ENCODE peak calls at places on chromosomes 16 and 17, in five cellular contexts. One of them, this sample, is unnamed.

GRCh38 chr17:45006927-45007461 is 38.9 kb upstream of the C1QL1 start:
- DNase-seq in A549: no peak
- DNase-seq in hippocampal formation: no peak
- DNase-seq in stimulated activated CD8-positive, alpha-beta memory T cell treated with anti-CD3 and anti-CD28 coated beads, Interleukin-4, amount 100 ng/mL, for 24 hours: no peak
- DNase-seq in NCI-H2171: peak
- DNase-seq in this sample: no peak

GRCh38 chr17:37671813-37672544 is 28.7 kb upstream of the DDX52 start:
- DNase-seq in A549: peak
- DNase-seq in hippocampal formation: no peak
- DNase-seq in stimulated activated CD8-positive, alpha-beta memory T cell treated with anti-CD3 and anti-CD28 coated beads, Interleukin-4, amount 100 ng/mL, for 24 hours: no peak
- DNase-seq in NCI-H2171: no peak
- DNase-seq in this sample: peak

GRCh38 chr17:27892542-27892865 is 661 bp downstream of the LYRM9 start:
- DNase-seq in A549: no peak
- DNase-seq in hippocampal formation: no peak
- DNase-seq in stimulated activated CD8-positive, alpha-beta memory T cell treated with anti-CD3 and anti-CD28 coated beads, Interleukin-4, amount 100 ng/mL, for 24 hours: no peak
- DNase-seq in NCI-H2171: no peak
- DNase-seq in this sample: no peak

GRCh38 chr16:58020628-58021521 is 4.7 kb upstream of the MMP15 start:
- DNase-seq in A549: peak
- DNase-seq in hippocampal formation: peak
- DNase-seq in stimulated activated CD8-positive, alpha-beta memory T cell treated with anti-CD3 and anti-CD28 coated beads, Interleukin-4, amount 100 ng/mL, for 24 hours: no peak
- DNase-seq in NCI-H2171: peak
- DNase-seq in this sample: peak

GRCh38 chr16:52405441-52405840 is 141.5 kb downstream of the TOX3 start:
- DNase-seq in A549: no peak
- DNase-seq in hippocampal formation: no peak
- DNase-seq in stimulated activated CD8-positive, alpha-beta memory T cell treated with anti-CD3 and anti-CD28 coated beads, Interleukin-4, amount 100 ng/mL, for 24 hours: no peak
- DNase-seq in NCI-H2171: no peak
- DNase-seq in this sample: no peak

GRCh38 chr16:66260522-66261290 is 105.8 kb upstream of the CDH5 start:
- DNase-seq in A549: no peak
- DNase-seq in hippocampal formation: no peak
- DNase-seq in stimulated activated CD8-positive, alpha-beta memory T cell treated with anti-CD3 and anti-CD28 coated beads, Interleukin-4, amount 100 ng/mL, for 24 hours: no peak
- DNase-seq in NCI-H2171: no peak
- DNase-seq in this sample: no peak

GRCh38 chr17:28053044-28053670 is 10.7 kb downstream of the NLK start:
- DNase-seq in A549: no peak
- DNase-seq in hippocampal formation: no peak
- DNase-seq in stimulated activated CD8-positive, alpha-beta memory T cell treated with anti-CD3 and anti-CD28 coated beads, Interleukin-4, amount 100 ng/mL, for 24 hours: no peak
- DNase-seq in NCI-H2171: no peak
- DNase-seq in this sample: no peak

GRCh38 chr16:90027611-90028010 is 8.4 kb upstream of the DBNDD1 start:
- DNase-seq in A549: no peak
- DNase-seq in hippocampal formation: no peak
- DNase-seq in stimulated activated CD8-positive, alpha-beta memory T cell treated with anti-CD3 and anti-CD28 coated beads, Interleukin-4, amount 100 ng/mL, for 24 hours: no peak
- DNase-seq in NCI-H2171: no peak
- DNase-seq in this sample: no peak

GRCh38 chr16:25177831-25178688 is 38.7 kb upstream of the AQP8 start:
- DNase-seq in A549: no peak
- DNase-seq in hippocampal formation: no peak
- DNase-seq in stimulated activated CD8-positive, alpha-beta memory T cell treated with anti-CD3 and anti-CD28 coated beads, Interleukin-4, amount 100 ng/mL, for 24 hours: no peak
- DNase-seq in NCI-H2171: no peak
- DNase-seq in this sample: no peak

GRCh38 chr16:11727945-11728543 is 14.6 kb downstream of the TXNDC11 start:
- DNase-seq in A549: no peak
- DNase-seq in hippocampal formation: no peak
- DNase-seq in stimulated activated CD8-positive, alpha-beta memory T cell treated with anti-CD3 and anti-CD28 coated beads, Interleukin-4, amount 100 ng/mL, for 24 hours: no peak
- DNase-seq in NCI-H2171: no peak
- DNase-seq in this sample: no peak

GRCh38 chr17:72788950-72789585 is 303.4 kb downstream of the SLC39A11 start:
- DNase-seq in A549: no peak
- DNase-seq in hippocampal formation: no peak
- DNase-seq in stimulated activated CD8-positive, alpha-beta memory T cell treated with anti-CD3 and anti-CD28 coated beads, Interleukin-4, amount 100 ng/mL, for 24 hours: no peak
- DNase-seq in NCI-H2171: no peak
- DNase-seq in this sample: peak

GRCh38 chr17:56884483-56885144 is 29.2 kb downstream of the TRIM25 start:
- DNase-seq in A549: no peak
- DNase-seq in hippocampal formation: no peak
- DNase-seq in stimulated activated CD8-positive, alpha-beta memory T cell treated with anti-CD3 and anti-CD28 coated beads, Interleukin-4, amount 100 ng/mL, for 24 hours: no peak
- DNase-seq in NCI-H2171: no peak
- DNase-seq in this sample: no peak

GRCh38 chr17:75604034-75604695 is 16.6 kb downstream of the MYO15B start:
- DNase-seq in A549: peak
- DNase-seq in hippocampal formation: no peak
- DNase-seq in stimulated activated CD8-positive, alpha-beta memory T cell treated with anti-CD3 and anti-CD28 coated beads, Interleukin-4, amount 100 ng/mL, for 24 hours: no peak
- DNase-seq in NCI-H2171: no peak
- DNase-seq in this sample: peak

GRCh38 chr17:75642221-75643032 is 9.2 kb downstream of the SMIM5 start:
- DNase-seq in A549: no peak
- DNase-seq in hippocampal formation: no peak
- DNase-seq in stimulated activated CD8-positive, alpha-beta memory T cell treated with anti-CD3 and anti-CD28 coated beads, Interleukin-4, amount 100 ng/mL, for 24 hours: no peak
- DNase-seq in NCI-H2171: no peak
- DNase-seq in this sample: no peak

GRCh38 chr16:24853169-24853824 is 7.5 kb downstream of the SLC5A11 start:
- DNase-seq in A549: no peak
- DNase-seq in hippocampal formation: no peak
- DNase-seq in stimulated activated CD8-positive, alpha-beta memory T cell treated with anti-CD3 and anti-CD28 coated beads, Interleukin-4, amount 100 ng/mL, for 24 hours: no peak
- DNase-seq in NCI-H2171: no peak
- DNase-seq in this sample: no peak

GRCh38 chr17:83196973-83197880 is 117.8 kb downstream of the METRNL start:
- DNase-seq in A549: no peak
- DNase-seq in hippocampal formation: no peak
- DNase-seq in stimulated activated CD8-positive, alpha-beta memory T cell treated with anti-CD3 and anti-CD28 coated beads, Interleukin-4, amount 100 ng/mL, for 24 hours: no peak
- DNase-seq in NCI-H2171: no peak
- DNase-seq in this sample: no peak

GRCh38 chr16:8323153-8323552 is 267.2 kb downstream of the TMEM114 start:
- DNase-seq in A549: no peak
- DNase-seq in hippocampal formation: no peak
- DNase-seq in stimulated activated CD8-positive, alpha-beta memory T cell treated with anti-CD3 and anti-CD28 coated beads, Interleukin-4, amount 100 ng/mL, for 24 hours: no peak
- DNase-seq in NCI-H2171: no peak
- DNase-seq in this sample: no peak

GRCh38 chr17:48100160-48100559 is 1.1 kb downstream of the CBX1 start:
- DNase-seq in A549: no peak
- DNase-seq in hippocampal formation: no peak
- DNase-seq in stimulated activated CD8-positive, alpha-beta memory T cell treated with anti-CD3 and anti-CD28 coated beads, Interleukin-4, amount 100 ng/mL, for 24 hours: no peak
- DNase-seq in NCI-H2171: no peak
- DNase-seq in this sample: no peak

This sample was measured in A172.